ENCODE peak calls at places on chromosomes 12 and 14, in ten cellular contexts. S is mammary epithelial cell; W is GM23248; V is lung; C is effector memory CD4-positive, alpha-beta T cell; Y is NT2/D1; H is foreskin keratinocyte; E is CD8-positive, alpha-beta T cell; L is left ventricle myocardium inferior; M is CD8-positive, alpha-beta memory T cell. D is an unnamed sample.
A peak's percentile ranks its signal among the peaks of the same experiment; 100 is the strongest.

GRCh38 chr12:51818567-51819300 is 29.8 kb downstream of the FIGNL2 start:
- DNase-seq in S (no peak), W (peak; percentile 92), V (no peak), C (no peak), Y (no peak), H (no peak), E (no peak), L (no peak), M (no peak), D (no peak)

GRCh38 chr14:97602438-97603117 is 805.4 kb downstream of the VRK1 start:
- DNase-seq in S (no peak), W (no peak), V (no peak), C (peak; percentile 67), Y (no peak), H (no peak), E (peak; percentile 80), L (no peak), M (peak; percentile 83), D (peak; percentile 93)

GRCh38 chr12:6614513-6615177 is 7.5 kb upstream of the CHD4 start:
- DNase-seq in S (no peak), W (peak; percentile 42), V (no peak), C (no peak), Y (no peak), H (peak; percentile 33), E (no peak), L (no peak), M (no peak), D (no peak)

GRCh38 chr12:45611061-45611460 is 118.4 kb upstream of the ARID2 start:
- DNase-seq in S (no peak), W (peak; percentile 11), V (no peak), C (no peak), Y (no peak), H (no peak), E (no peak), L (no peak), M (no peak), D (no peak)

GRCh38 chr12:39697108-39697507 is 77.5 kb upstream of the ABCD2 start:
- DNase-seq in S (no peak), W (no peak), V (no peak), C (no peak), Y (no peak), H (no peak), E (no peak), L (no peak), M (no peak), D (no peak)

GRCh38 chr12:78898416-78898815 is 33.8 kb downstream of the SYT1 start:
- DNase-seq in S (no peak), W (peak; percentile 26), V (no peak), C (no peak), Y (no peak), H (no peak), E (no peak), L (peak; percentile 46), M (no peak), D (no peak)

GRCh38 chr12:1063852-1064251 is 72.8 kb downstream of the ERC1 start:
- DNase-seq in S (no peak), W (no peak), V (no peak), C (no peak), Y (no peak), H (no peak), E (no peak), L (no peak), M (no peak), D (no peak)

GRCh38 chr12:112473056-112473455 is 54.3 kb downstream of the PTPN11 start:
- DNase-seq in S (no peak), W (peak; percentile 26), V (no peak), C (no peak), Y (peak; percentile 8), H (no peak), E (no peak), L (no peak), M (no peak), D (no peak)

GRCh38 chr14:53247596-53248370 is 94.7 kb upstream of the DDHD1 start:
- DNase-seq in S (no peak), W (no peak), V (no peak), C (no peak), Y (no peak), H (no peak), E (no peak), L (no peak), M (no peak), D (no peak)

GRCh38 chr12:57605308-57606015 is 838 bp downstream of the DTX3 start:
- DNase-seq in S (no peak), W (peak; percentile 21), V (no peak), C (no peak), Y (no peak), H (no peak), E (no peak), L (no peak), M (no peak), D (no peak)

GRCh38 chr12:29149691-29150382 is 759 bp downstream of the FAR2 start:
- DNase-seq in S (no peak), W (no peak), V (no peak), C (no peak), Y (no peak), H (no peak), E (no peak), L (no peak), M (no peak), D (peak; percentile 47)

GRCh38 chr12:29148958-29149690 is at the start of gene FAR2:
- DNase-seq in S (peak; percentile 52), W (peak; percentile 65), V (peak; percentile 43), C (peak; percentile 14), Y (no peak), H (peak; percentile 52), E (peak; percentile 41), L (peak; percentile 51), M (peak; percentile 45), D (peak; percentile 84)

GRCh38 chr12:29153231-29153630 is 4.2 kb downstream of the FAR2 start:
- DNase-seq in S (no peak), W (no peak), V (no peak), C (no peak), Y (peak; percentile 69), H (no peak), E (no peak), L (no peak), M (no peak), D (no peak)

GRCh38 chr12:29155079-29155478 is 6.0 kb downstream of the FAR2 start:
- DNase-seq in S (no peak), W (no peak), V (no peak), C (no peak), Y (no peak), H (no peak), E (no peak), L (no peak), M (no peak), D (peak; percentile 37)

GRCh38 chr12:29152223-29152868 is 3.3 kb downstream of the FAR2 start:
- DNase-seq in S (no peak), W (no peak), V (no peak), C (no peak), Y (no peak), H (no peak), E (no peak), L (no peak), M (no peak), D (no peak)
- H3K4me1 ChIP-seq in S (peaks cover 19% of the 10 kb centered on the region), W (peaks cover 11% of the 10 kb centered on the region), V (peaks cover 6% of the 10 kb centered on the region), C (peaks cover 11% of the 10 kb centered on the region), Y (no peaks in the 10 kb centered on the region), H (peaks cover 10% of the 10 kb centered on the region), E (peaks cover 13% of the 10 kb centered on the region), L (peaks cover 49% of the 10 kb centered on the region), M (peaks cover 12% of the 10 kb centered on the region), D (peaks cover 60% of the 10 kb centered on the region)

DNA sequence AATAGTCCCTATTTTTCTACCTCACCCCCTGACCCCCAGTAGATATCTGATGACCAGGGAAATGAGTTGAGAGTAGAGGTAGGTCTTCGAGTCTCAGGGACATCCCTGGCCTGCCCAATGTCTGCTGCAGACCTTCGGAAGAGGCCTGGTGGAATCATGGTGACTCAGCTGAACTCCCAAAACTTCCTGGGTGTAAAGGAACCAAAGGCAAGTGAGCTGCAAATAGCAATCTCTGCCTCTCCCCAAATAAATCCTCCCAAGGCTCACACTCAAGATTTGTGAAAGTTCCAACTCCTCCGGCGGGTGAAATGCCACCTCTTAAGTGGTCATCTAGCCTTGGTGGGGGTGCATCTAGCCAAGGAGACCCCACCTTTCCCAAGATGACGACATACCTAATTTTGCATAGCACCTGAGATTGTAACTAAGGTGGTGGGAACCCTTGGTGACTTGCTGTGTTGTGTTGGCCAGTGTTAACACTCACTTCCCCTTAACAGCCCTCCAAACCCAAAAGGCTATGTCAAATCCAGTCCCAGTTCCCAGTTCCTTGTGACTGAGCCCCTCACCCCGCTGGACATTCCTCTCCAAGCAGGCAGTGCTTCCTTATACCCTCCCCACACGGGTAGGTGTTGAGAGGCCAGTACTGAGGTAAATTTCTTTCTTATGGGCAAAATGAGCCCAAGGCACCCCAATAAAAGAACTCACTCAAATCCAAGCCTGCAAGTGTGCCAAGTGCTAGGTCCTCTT is 6.2 kb downstream of the ZFP36L1 start:
- DNase-seq in S (peak; percentile 86), W (peak; percentile 84), V (no peak), C (no peak), Y (no peak), H (peak; percentile 99), E (no peak), L (no peak), M (no peak), D (no peak)
- H3K4me1 ChIP-seq in S (peaks cover 31% of the 10 kb centered on the region), W (peaks cover 44% of the 10 kb centered on the region), V (peaks cover 19% of the 10 kb centered on the region), C (peaks cover 63% of the 10 kb centered on the region), Y (peaks cover 3% of the 10 kb centered on the region), H (peaks cover 8% of the 10 kb centered on the region), E (peaks cover 73% of the 10 kb centered on the region), L (peaks cover 70% of the 10 kb centered on the region), M (peaks cover 76% of the 10 kb centered on the region), D (peaks cover 30% of the 10 kb centered on the region)

GRCh38 chr14:100106661-100107112 is 41.5 kb downstream of the EVL start:
- DNase-seq in S (no peak), W (no peak), V (no peak), C (no peak), Y (no peak), H (no peak), E (no peak), L (no peak), M (no peak), D (no peak)

GRCh38 chr14:100105357-100106169 is 40.3 kb downstream of the EVL start:
- DNase-seq in S (no peak), W (no peak), V (no peak), C (no peak), Y (no peak), H (no peak), E (peak; percentile 41), L (no peak), M (peak; percentile 24), D (no peak)

GRCh38 chr14:100106260-100106659 is 41.0 kb downstream of the EVL start:
- DNase-seq in S (no peak), W (no peak), V (no peak), C (peak; percentile 47), Y (no peak), H (no peak), E (no peak), L (no peak), M (peak; percentile 50), D (no peak)

GRCh38 chr14:100108042-100108825 is 43.0 kb downstream of the EVL start:
- DNase-seq in S (peak; percentile 58), W (peak; percentile 78), V (peak; percentile 84), C (peak; percentile 77), Y (peak; percentile 44), H (peak; percentile 58), E (peak; percentile 91), L (peak; percentile 88), M (peak; percentile 75), D (peak; percentile 80)

GRCh38 chr14:100107236-100107635 is 42.0 kb downstream of the EVL start:
- DNase-seq in S (peak; percentile 92), W (peak; percentile 14), V (no peak), C (no peak), Y (no peak), H (peak; percentile 88), E (no peak), L (no peak), M (no peak), D (peak; percentile 33)
- H3K4me1 ChIP-seq in S (peaks cover 27% of the 10 kb centered on the region), W (peaks cover 27% of the 10 kb centered on the region), V (peaks cover 18% of the 10 kb centered on the region), C (peaks cover 63% of the 10 kb centered on the region), Y (peaks cover 9% of the 10 kb centered on the region), H (peaks cover 15% of the 10 kb centered on the region), E (peaks cover 83% of the 10 kb centered on the region), L (peaks cover 76% of the 10 kb centered on the region), M (peaks cover 71% of the 10 kb centered on the region), D (peaks cover 50% of the 10 kb centered on the region)

GRCh38 chr12:94791933-94792332 is 141.6 kb upstream of the TMCC3 start:
- DNase-seq in S (no peak), W (no peak), V (no peak), C (no peak), Y (no peak), H (no peak), E (no peak), L (no peak), M (no peak), D (no peak)
- H3K4me1 ChIP-seq in S (peaks cover 16% of the 10 kb centered on the region), W (no peaks in the 10 kb centered on the region), V (no peaks in the 10 kb centered on the region), C (no peaks in the 10 kb centered on the region), Y (peaks cover 3% of the 10 kb centered on the region), H (peaks cover 10% of the 10 kb centered on the region), E (no peaks in the 10 kb centered on the region), L (no peaks in the 10 kb centered on the region), M (no peaks in the 10 kb centered on the region), D (no peaks in the 10 kb centered on the region)

D was measured in DND-41.